ENCODE peak calls at places on chromosomes 3 and 15, in eight cellular contexts. P is H9, M is RWPE1, U is left lung, H is Peyer's patch, R is suprapubic skin, V is PC-3, Q is thoracic aorta. O is an unnamed sample.

GRCh38 chr3:13890377-13891016 is 10.6 kb upstream of the WNT7A start:
- DNase-seq in P (peak; percentile 27), U (no peak), Q (no peak), H (peak; percentile 54), M (peak; percentile 80), R (peak; percentile 72), V (no peak), O (no peak)

GRCh38 chr3:130950641-130951040 is 56.8 kb downstream of the ATP2C1 start:
- DNase-seq in H (no peak), V (no peak), P (no peak), Q (no peak), U (no peak), R (no peak), M (no peak), O (no peak)

GRCh38 chr3:177314897-177315296 is 117.6 kb upstream of the TBL1XR1 start:
- DNase-seq in Q (no peak), R (no peak), P (no peak), U (no peak), H (no peak), M (no peak), V (no peak), O (no peak)

GRCh38 chr15:43150171-43150929 is 17.0 kb downstream of the TMEM62 start:
- DNase-seq in H (no peak), V (peak; percentile 91), Q (no peak), P (no peak), R (no peak), U (no peak), M (peak; percentile 94), O (no peak)

GRCh38 chr3:110248666-110249065 is 823.0 kb upstream of the NECTIN3 start:
- DNase-seq in M (no peak), H (no peak), U (no peak), P (no peak), V (no peak), Q (no peak), R (no peak), O (no peak)

GRCh38 chr15:53558384-53558783 is 201.1 kb downstream of the WDR72 start:
- DNase-seq in R (no peak), V (no peak), Q (no peak), P (no peak), U (no peak), M (no peak), H (no peak), O (no peak)

GRCh38 chr3:131216801-131217200 is 164.8 kb upstream of the NUDT16 start:
- DNase-seq in R (no peak), Q (peak; percentile 12), V (peak; percentile 80), H (no peak), U (no peak), P (peak; percentile 55), M (peak; percentile 34), O (peak; percentile 16)

GRCh38 chr3:72174890-72175289 is 389.9 kb upstream of the PROK2 start:
- DNase-seq in R (no peak), V (no peak), M (no peak), Q (no peak), H (no peak), P (no peak), U (no peak), O (no peak)

GRCh38 chr3:182651461-182651860 is 141.8 kb upstream of the ATP11B start:
- DNase-seq in U (no peak), P (no peak), R (no peak), M (no peak), V (no peak), H (no peak), Q (no peak), O (no peak)

GRCh38 chr3:136547293-136547692 is 204.9 kb downstream of the STAG1 start:
- DNase-seq in H (no peak), R (no peak), Q (no peak), P (no peak), M (peak; percentile 7), U (no peak), V (peak; percentile 16), O (no peak)

GRCh38 chr3:10631224-10631623 is 125.8 kb upstream of the ATP2B2 start:
- DNase-seq in H (no peak), V (no peak), Q (no peak), P (no peak), M (no peak), U (no peak), R (no peak), O (no peak)

GRCh38 chr15:79629687-79630086 is 197.6 kb downstream of the MINAR1 start:
- DNase-seq in U (peak; percentile 41), P (no peak), R (no peak), H (no peak), V (no peak), M (no peak), Q (no peak), O (no peak)

GRCh38 chr3:82973810-82974209 is 1212.4 kb upstream of the GBE1 start:
- DNase-seq in M (no peak), H (no peak), Q (no peak), P (no peak), R (no peak), U (no peak), V (no peak), O (no peak)

GRCh38 chr15:44128443-44128842 is 66.6 kb downstream of the FRMD5 start:
- DNase-seq in V (no peak), R (no peak), H (no peak), P (no peak), M (no peak), U (no peak), Q (no peak), O (no peak)

DNA sequence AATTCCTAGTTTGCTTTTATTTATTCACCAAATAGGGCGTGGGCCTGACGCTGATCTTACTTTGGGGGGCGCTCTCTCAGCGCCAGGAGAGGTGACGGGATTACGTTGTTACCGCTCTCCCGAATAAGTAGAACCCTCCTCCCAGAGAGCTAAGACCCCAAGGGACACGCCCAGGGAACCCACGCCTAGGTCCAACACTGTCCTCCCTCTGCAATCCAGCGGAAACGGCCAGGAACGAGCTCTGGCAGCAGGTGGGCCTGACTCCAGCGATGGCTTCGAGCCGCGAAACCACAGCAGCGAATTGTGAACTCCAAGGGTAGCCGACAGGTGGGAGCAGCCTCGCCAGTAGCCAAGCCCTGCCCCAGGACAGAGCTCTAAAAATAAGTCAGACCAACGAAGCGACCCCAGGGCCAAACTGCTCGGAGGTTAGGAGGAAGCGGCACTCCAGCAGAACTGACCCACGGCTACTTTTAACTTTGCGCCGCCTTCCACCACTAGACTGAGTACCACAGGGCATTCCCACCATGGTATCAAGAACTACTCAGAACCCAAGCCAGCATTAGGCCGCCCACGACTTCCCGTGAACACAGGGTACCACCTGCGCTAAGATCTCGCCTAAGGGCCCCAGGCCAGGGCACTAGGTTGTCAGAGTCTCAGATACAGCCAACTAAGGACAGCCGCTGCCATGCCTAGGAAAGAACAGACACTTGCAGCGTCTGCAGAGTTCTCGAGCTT is 1.6 kb upstream of the SIN3A start:
- DNase-seq in R (peak; percentile 83), H (peak; percentile 54), Q (no peak), U (peak; percentile 59), V (peak; percentile 30), M (no peak), P (peak; percentile 80), O (peak; percentile 57)
- TF ChIP-seq CTCF in R (no peak), H (no peak), Q (no peak), U (no peak), V (peak; percentile 30), M (peak; percentile 36), P (peak; percentile 52), O (no peak)

GRCh38 chr3:195196266-195196665 is 74.7 kb downstream of the XXYLT1 start:
- DNase-seq in Q (no peak), M (peak; percentile 34), V (peak; percentile 39), P (no peak), R (no peak), U (no peak), H (no peak), O (no peak)
- H3K27ac ChIP-seq in Q (no peak overlapping the region), M (peak overlapping the region; percentile 73), V (peak overlapping the region; percentile 10), P (no peak overlapping the region), R (peak overlapping the region; percentile 8), U (no peak overlapping the region), H (no peak overlapping the region), O (peak overlapping the region; percentile 16)

GRCh38 chr3:129610276-129610675 is 3.8 kb upstream of the PLXND1 start:
- DNase-seq in U (no peak), R (no peak), H (no peak), M (no peak), P (no peak), Q (no peak), V (no peak), O (no peak)

GRCh38 chr3:129611446-129611800 is 4.9 kb upstream of the PLXND1 start:
- DNase-seq in V (no peak), U (no peak), R (no peak), Q (no peak), M (no peak), P (no peak), H (no peak), O (no peak)

GRCh38 chr3:129612350-129613204 is 6.1 kb upstream of the PLXND1 start:
- DNase-seq in U (no peak), M (no peak), V (peak; percentile 21), Q (no peak), P (no peak), R (no peak), H (no peak), O (no peak)

GRCh38 chr3:129613205-129613740 is 6.8 kb upstream of the PLXND1 start:
- DNase-seq in Q (no peak), H (no peak), R (no peak), P (no peak), U (no peak), V (no peak), M (no peak), O (no peak)

DNA sequence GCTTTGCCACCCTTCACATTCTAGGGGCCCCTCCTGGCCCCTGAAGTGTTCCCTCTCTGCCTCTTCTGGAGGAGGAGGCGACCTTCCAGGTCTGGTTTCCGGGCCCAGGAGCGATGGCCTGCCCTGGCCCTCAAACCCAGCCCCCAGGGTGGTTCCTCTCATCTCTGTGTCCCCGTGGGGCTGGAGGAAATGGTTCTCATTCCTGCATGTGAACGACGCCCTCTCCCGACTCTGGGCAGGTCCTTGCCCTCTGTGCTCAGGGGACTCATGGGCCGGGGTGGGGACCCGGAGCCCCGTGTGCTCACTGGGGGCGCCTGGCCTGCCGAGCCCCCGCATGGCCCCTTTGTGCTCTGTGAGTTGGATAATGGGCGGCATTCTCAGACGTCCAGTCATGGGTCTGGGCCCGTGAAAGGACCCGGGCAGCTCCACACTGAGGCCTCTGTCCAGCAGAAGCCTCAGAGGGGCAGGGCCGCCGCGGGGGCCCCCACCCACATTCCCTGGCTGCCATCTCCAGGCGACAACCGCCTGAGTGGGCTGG is 5.4 kb upstream of the PLXND1 start:
- DNase-seq in M (no peak), P (peak; percentile 88), Q (no peak), H (no peak), U (no peak), R (no peak), V (no peak), O (no peak)
- TF ChIP-seq CTCF in M (no peak), P (no peak), Q (no peak), H (no peak), U (no peak), R (no peak), V (no peak), O (no peak)

GRCh38 chr3:65963787-65964707 is 74.7 kb downstream of the MAGI1 start:
- DNase-seq in V (peak; percentile 74), Q (no peak), R (no peak), P (no peak), H (no peak), M (peak; percentile 77), U (no peak), O (no peak)
- H3K27ac ChIP-seq in V (peak overlapping the region; percentile 96), Q (no peak overlapping the region), R (no peak overlapping the region), P (peak overlapping the region; percentile 49), H (peak overlapping the region; percentile 80), M (no peak overlapping the region), U (peak overlapping the region; percentile 60), O (no peak overlapping the region)